ENCODE peak calls at places on chromosomes 12 and 14, in six cellular contexts. E is IMR-90, R is neuronal stem cell, M is mesenchymal stem cell, N is mesendoderm, O is H1. G is an unnamed sample.

GRCh38 chr14:103316723-103317122 is 17.3 kb upstream of the EIF5 start:
- DNase-seq in E (no peak), R (no peak), M (no peak), N (no peak), O (no peak), G (peak; percentile 68)

GRCh38 chr14:99602788-99603415 is 1.1 kb downstream of the CCDC85C start:
- DNase-seq in E (no peak), R (no peak), M (no peak), N (no peak), O (no peak), G (no peak)

GRCh38 chr12:66398931-66399625 is 96.8 kb downstream of the HELB start:
- DNase-seq in E (peak; percentile 60), R (no peak), M (peak; percentile 37), N (no peak), O (no peak), G (no peak)

GRCh38 chr12:68589194-68589593 is 21.5 kb upstream of the RAP1B start:
- DNase-seq in E (no peak), R (no peak), M (no peak), N (no peak), O (no peak), G (no peak)

GRCh38 chr12:106914796-106915634 is 40.7 kb upstream of the TMEM263 start:
- DNase-seq in E (no peak), R (no peak), M (no peak), N (no peak), O (no peak), G (no peak)

GRCh38 chr14:103684871-103685270 is 30.4 kb downstream of the XRCC3 start:
- DNase-seq in E (no peak), R (no peak), M (no peak), N (no peak), O (no peak), G (no peak)

GRCh38 chr14:33548606-33549005 is 402.3 kb downstream of the EGLN3 start:
- DNase-seq in E (no peak), R (peak; percentile 51), M (no peak), N (no peak), O (no peak), G (no peak)

GRCh38 chr14:69973846-69974245 is 94.6 kb downstream of the SMOC1 start:
- DNase-seq in E (no peak), R (no peak), M (no peak), N (no peak), O (no peak), G (no peak)

GRCh38 chr12:56298828-56299227 is 1.3 kb downstream of the CS start:
- DNase-seq in E (no peak), R (no peak), M (no peak), N (no peak), O (no peak), G (no peak)

GRCh38 chr12:123269980-123270379 is 1.7 kb downstream of the CDK2AP1 start:
- DNase-seq in E (no peak), R (no peak), M (no peak), N (peak; percentile 56), O (no peak), G (no peak)

GRCh38 chr14:92687681-92688433 is 60.6 kb downstream of the LGMN start:
- DNase-seq in E (no peak), R (peak; percentile 37), M (peak; percentile 46), N (peak; percentile 44), O (no peak), G (peak; percentile 53)

GRCh38 chr12:563250-563781 is 99.9 kb downstream of the NINJ2 start:
- DNase-seq in E (no peak), R (no peak), M (no peak), N (no peak), O (no peak), G (no peak)

GRCh38 chr14:65696801-65697200 is 284.3 kb downstream of the FUT8 start:
- DNase-seq in E (peak; percentile 45), R (no peak), M (no peak), N (no peak), O (no peak), G (no peak)

GRCh38 chr14:61460853-61461611 is 139.7 kb downstream of the PRKCH start:
- DNase-seq in E (peak; percentile 26), R (no peak), M (no peak), N (peak; percentile 48), O (no peak), G (no peak)

GRCh38 chr12:79886917-79887519 is 47.9 kb downstream of the PPP1R12A start:
- DNase-seq in E (peak; percentile 66), R (no peak), M (peak; percentile 67), N (peak; percentile 64), O (no peak), G (no peak)

GRCh38 chr12:71840226-71840847 is 778 bp downstream of the TBC1D15 start:
- DNase-seq in E (peak; percentile 88), R (no peak), M (peak; percentile 95), N (peak; percentile 48), O (no peak), G (no peak)

GRCh38 chr12:88922816-88923215 is 342.5 kb upstream of the KITLG start:
- DNase-seq in E (peak; percentile 60), R (no peak), M (no peak), N (no peak), O (no peak), G (no peak)

GRCh38 chr14:65704850-65705249 is 292.3 kb downstream of the FUT8 start:
- DNase-seq in E (no peak), R (no peak), M (no peak), N (peak; percentile 50), O (no peak), G (no peak)

GRCh38 chr14:89814126-89814525 is 140.4 kb downstream of the EFCAB11 start:
- DNase-seq in E (no peak), R (no peak), M (no peak), N (no peak), O (no peak), G (no peak)
- H4K8ac ChIP-seq in E (peak overlapping the region; percentile 89), R (no peak overlapping the region), M (peak overlapping the region; percentile 84), N (no peak overlapping the region), O (no peak overlapping the region), G (no peak overlapping the region)

GRCh38 chr12:83123039-83123438 is 436.3 kb downstream of the TMTC2 start:
- DNase-seq in E (no peak), R (no peak), M (no peak), N (no peak), O (no peak), G (no peak)
- H2BK15ac ChIP-seq in E (no peak overlapping the region), R (no peak overlapping the region), M (no peak overlapping the region), N (no peak overlapping the region), O (no peak overlapping the region), G (no peak overlapping the region)

GRCh38 chr14:54606178-54606577 is 39.2 kb downstream of the SAMD4A start:
- DNase-seq in E (no peak), R (no peak), M (peak; percentile 67), N (peak; percentile 86), O (no peak), G (peak; percentile 60)

GRCh38 chr14:54606631-54607133 is 39.8 kb downstream of the SAMD4A start:
- DNase-seq in E (peak; percentile 83), R (no peak), M (peak; percentile 74), N (no peak), O (no peak), G (no peak)

GRCh38 chr14:54614296-54614695 is 47.4 kb downstream of the SAMD4A start:
- DNase-seq in E (no peak), R (no peak), M (no peak), N (no peak), O (no peak), G (no peak)

GRCh38 chr14:54609576-54609975 is 42.6 kb downstream of the SAMD4A start:
- DNase-seq in E (no peak), R (no peak), M (no peak), N (no peak), O (no peak), G (no peak)

GRCh38 chr14:54610051-54610977 is 43.4 kb downstream of the SAMD4A start:
- DNase-seq in E (peak; percentile 75), R (no peak), M (peak; percentile 52), N (no peak), O (no peak), G (no peak)
- H2BK5ac ChIP-seq in E (peak overlapping the region; percentile 87), R (no peak overlapping the region), M (no peak overlapping the region), N (no peak overlapping the region), O (no peak overlapping the region), G (no peak overlapping the region)

GRCh38 chr12:6253278-6253677 is 53.1 kb downstream of the CD9 start:
- DNase-seq in E (no peak), R (no peak), M (no peak), N (peak; percentile 37), O (no peak), G (no peak)

GRCh38 chr12:6254491-6254890 is 54.3 kb downstream of the CD9 start:
- DNase-seq in E (no peak), R (no peak), M (no peak), N (no peak), O (no peak), G (no peak)

GRCh38 chr12:6249580-6249979 is 49.4 kb downstream of the CD9 start:
- DNase-seq in E (no peak), R (no peak), M (no peak), N (no peak), O (no peak), G (no peak)

GRCh38 chr12:6250343-6250742 is 50.1 kb downstream of the CD9 start:
- DNase-seq in E (no peak), R (no peak), M (no peak), N (no peak), O (no peak), G (no peak)
- H4K8ac ChIP-seq in E (no peak overlapping the region), R (no peak overlapping the region), M (no peak overlapping the region), N (no peak overlapping the region), O (no peak overlapping the region), G (no peak overlapping the region)

DNA sequence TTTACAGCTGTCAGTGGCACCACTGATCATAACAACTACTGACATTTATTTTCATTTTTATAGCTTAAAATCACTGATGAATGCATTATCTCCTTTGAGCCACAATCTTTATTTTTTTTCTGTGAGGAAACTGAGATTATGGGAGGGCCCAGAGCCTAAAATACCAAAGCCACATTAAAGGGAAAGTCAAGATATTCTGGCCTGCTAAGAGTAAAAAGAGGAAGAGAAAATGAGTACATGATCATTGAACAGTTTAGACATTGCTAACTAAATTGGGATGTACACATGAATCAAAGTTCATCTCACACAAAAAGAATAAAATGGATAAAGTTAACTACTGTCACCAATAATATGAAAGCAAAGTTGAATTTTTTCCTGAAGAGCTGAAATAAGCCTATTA is 170.5 kb upstream of the GARIN2 start:
- DNase-seq in E (no peak), R (no peak), M (no peak), N (no peak), O (no peak), G (no peak)
- H2BK15ac ChIP-seq in E (no peak overlapping the region), R (no peak overlapping the region), M (no peak overlapping the region), N (no peak overlapping the region), O (no peak overlapping the region), G (no peak overlapping the region)

DNA sequence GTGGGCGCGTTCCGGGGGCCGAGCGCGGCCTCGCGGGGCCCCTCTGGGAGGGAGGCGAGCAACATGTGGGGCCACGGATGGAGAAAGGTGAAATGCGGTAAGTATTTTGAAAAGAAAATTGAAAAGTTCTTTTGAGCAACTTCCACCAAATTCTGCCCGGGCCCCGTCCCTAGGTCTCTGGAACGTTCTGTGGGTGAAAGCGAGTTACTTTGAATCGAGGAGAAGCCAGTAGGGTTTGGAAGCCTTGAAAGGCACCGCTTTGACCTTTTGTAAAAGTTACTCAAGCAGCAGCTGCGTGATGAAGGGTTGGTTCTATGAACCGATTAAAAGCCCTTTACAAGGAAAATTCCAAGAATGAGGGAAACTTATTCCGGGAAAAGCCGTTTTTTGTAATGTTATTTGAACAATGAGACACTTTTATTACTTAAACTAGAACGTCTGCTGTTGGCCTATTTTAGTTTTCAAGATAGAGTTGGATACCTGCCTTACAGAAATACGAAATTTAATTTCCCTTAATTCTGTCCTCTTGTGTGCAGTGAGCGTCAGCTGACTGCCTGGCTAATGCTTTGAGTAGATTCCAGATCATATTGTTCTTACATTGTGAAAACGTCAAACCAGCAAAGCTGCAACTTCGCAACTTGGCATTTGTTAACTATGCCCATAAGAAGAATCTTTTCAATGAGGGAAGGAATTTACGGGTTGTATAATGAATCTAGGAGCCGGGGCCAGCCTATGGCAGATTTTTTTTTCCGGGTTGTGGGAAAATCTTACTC is 884 bp downstream of the LARP4 start:
- DNase-seq in E (peak; percentile 51), R (peak; percentile 6), M (peak; percentile 53), N (peak; percentile 49), O (no peak), G (no peak)
- H2BK5ac ChIP-seq in E (peak overlapping the region; percentile 59), R (peak overlapping the region; percentile 72), M (no peak overlapping the region), N (no peak overlapping the region), O (no peak overlapping the region), G (no peak overlapping the region)

G was measured in H9.